ENCODE peak calls at places on chromosomes 3 and 15, in nine cellular contexts. One of them, this sample, is unnamed.
A peak's percentile ranks its signal among the peaks of the same experiment; 100 is the strongest.

GRCh38 chr3:188183452-188183851 is 29.5 kb downstream of the LPP start:
- DNase-seq in astrocyte: no peak
- DNase-seq in BJ: no peak
- DNase-seq in colonic mucosa: no peak
- DNase-seq in fibroblast of pulmonary artery: no peak
- DNase-seq in ovary: no peak
- DNase-seq in AG09319: no peak
- DNase-seq in Calu3: no peak
- DNase-seq in neural progenitor cell: no peak
- DNase-seq in this sample: no peak

GRCh38 chr15:88476635-88477038 is 9.1 kb downstream of the MRPS11 start:
- DNase-seq in colonic mucosa: peak; percentile 23
- DNase-seq in BJ: no peak
- DNase-seq in Calu3: peak; percentile 48
- DNase-seq in astrocyte: peak; percentile 12
- DNase-seq in AG09319: no peak
- DNase-seq in neural progenitor cell: peak; percentile 68
- DNase-seq in ovary: peak; percentile 48
- DNase-seq in fibroblast of pulmonary artery: peak; percentile 66
- DNase-seq in this sample: no peak

GRCh38 chr3:34185301-34185700 is 386.9 kb downstream of the PDCD6IP start:
- DNase-seq in BJ: no peak
- DNase-seq in astrocyte: no peak
- DNase-seq in ovary: no peak
- DNase-seq in AG09319: no peak
- DNase-seq in fibroblast of pulmonary artery: no peak
- DNase-seq in colonic mucosa: no peak
- DNase-seq in neural progenitor cell: no peak
- DNase-seq in Calu3: peak; percentile 4
- DNase-seq in this sample: peak; percentile 38

GRCh38 chr15:66594344-66594743 is 28.5 kb upstream of the LCTL start:
- DNase-seq in AG09319: no peak
- DNase-seq in neural progenitor cell: no peak
- DNase-seq in astrocyte: no peak
- DNase-seq in colonic mucosa: no peak
- DNase-seq in ovary: no peak
- DNase-seq in BJ: no peak
- DNase-seq in Calu3: no peak
- DNase-seq in fibroblast of pulmonary artery: no peak
- DNase-seq in this sample: no peak

GRCh38 chr3:67418539-67419529 is 235.6 kb downstream of the SUCLG2 start:
- DNase-seq in fibroblast of pulmonary artery: peak; percentile 71
- DNase-seq in Calu3: no peak
- DNase-seq in neural progenitor cell: no peak
- DNase-seq in ovary: no peak
- DNase-seq in astrocyte: peak; percentile 13
- DNase-seq in BJ: no peak
- DNase-seq in AG09319: no peak
- DNase-seq in colonic mucosa: no peak
- DNase-seq in this sample: no peak

GRCh38 chr15:37059051-37059450 is 41.3 kb downstream of the MEIS2 start:
- DNase-seq in BJ: no peak
- DNase-seq in neural progenitor cell: no peak
- DNase-seq in ovary: no peak
- DNase-seq in astrocyte: peak; percentile 88
- DNase-seq in Calu3: no peak
- DNase-seq in fibroblast of pulmonary artery: peak; percentile 91
- DNase-seq in AG09319: peak; percentile 42
- DNase-seq in colonic mucosa: no peak
- DNase-seq in this sample: no peak

GRCh38 chr3:40292637-40293036 is 16.9 kb upstream of the EIF1B start:
- DNase-seq in Calu3: no peak
- DNase-seq in AG09319: no peak
- DNase-seq in neural progenitor cell: peak; percentile 53
- DNase-seq in ovary: no peak
- DNase-seq in fibroblast of pulmonary artery: no peak
- DNase-seq in astrocyte: no peak
- DNase-seq in BJ: no peak
- DNase-seq in colonic mucosa: no peak
- DNase-seq in this sample: no peak

GRCh38 chr3:99868438-99868723 is 50.7 kb downstream of the CMSS1 start:
- DNase-seq in fibroblast of pulmonary artery: peak; percentile 47
- DNase-seq in AG09319: no peak
- DNase-seq in colonic mucosa: no peak
- DNase-seq in astrocyte: no peak
- DNase-seq in BJ: no peak
- DNase-seq in neural progenitor cell: no peak
- DNase-seq in ovary: no peak
- DNase-seq in Calu3: no peak
- DNase-seq in this sample: no peak

GRCh38 chr15:24856397-24857093 is 98.2 kb upstream of the SNRPN start:
- DNase-seq in ovary: no peak
- DNase-seq in astrocyte: peak; percentile 49
- DNase-seq in fibroblast of pulmonary artery: peak; percentile 39
- DNase-seq in BJ: no peak
- DNase-seq in AG09319: no peak
- DNase-seq in colonic mucosa: no peak
- DNase-seq in Calu3: no peak
- DNase-seq in neural progenitor cell: peak; percentile 96
- DNase-seq in this sample: no peak

GRCh38 chr3:33652736-33653135 is 65.3 kb downstream of the CLASP2 start:
- DNase-seq in Calu3: no peak
- DNase-seq in astrocyte: no peak
- DNase-seq in fibroblast of pulmonary artery: no peak
- DNase-seq in neural progenitor cell: no peak
- DNase-seq in colonic mucosa: no peak
- DNase-seq in AG09319: no peak
- DNase-seq in BJ: no peak
- DNase-seq in ovary: no peak
- DNase-seq in this sample: no peak

GRCh38 chr15:42984534-42985034 is 64.0 kb upstream of the TTBK2 start:
- DNase-seq in colonic mucosa: no peak
- DNase-seq in AG09319: no peak
- DNase-seq in fibroblast of pulmonary artery: no peak
- DNase-seq in astrocyte: no peak
- DNase-seq in neural progenitor cell: no peak
- DNase-seq in ovary: no peak
- DNase-seq in BJ: no peak
- DNase-seq in Calu3: no peak
- DNase-seq in this sample: no peak

GRCh38 chr3:52891615-52892081 is 5.7 kb downstream of the STIMATE start:
- DNase-seq in ovary: no peak
- DNase-seq in colonic mucosa: no peak
- DNase-seq in fibroblast of pulmonary artery: peak; percentile 45
- DNase-seq in BJ: peak; percentile 62
- DNase-seq in neural progenitor cell: no peak
- DNase-seq in astrocyte: no peak
- DNase-seq in Calu3: no peak
- DNase-seq in AG09319: peak; percentile 60
- DNase-seq in this sample: no peak

GRCh38 chr3:152720941-152721718 is 113.8 kb upstream of the P2RY1 start:
- DNase-seq in Calu3: no peak
- DNase-seq in AG09319: no peak
- DNase-seq in colonic mucosa: no peak
- DNase-seq in fibroblast of pulmonary artery: no peak
- DNase-seq in neural progenitor cell: no peak
- DNase-seq in ovary: no peak
- DNase-seq in astrocyte: no peak
- DNase-seq in BJ: no peak
- DNase-seq in this sample: no peak

GRCh38 chr3:100536093-100536492 is 43.7 kb downstream of the TMEM45A start:
- DNase-seq in fibroblast of pulmonary artery: peak; percentile 33
- DNase-seq in Calu3: peak; percentile 28
- DNase-seq in BJ: no peak
- DNase-seq in colonic mucosa: no peak
- DNase-seq in neural progenitor cell: no peak
- DNase-seq in astrocyte: no peak
- DNase-seq in ovary: no peak
- DNase-seq in AG09319: no peak
- DNase-seq in this sample: no peak

GRCh38 chr3:193764959-193765358 is 172.0 kb downstream of the OPA1 start:
- DNase-seq in neural progenitor cell: no peak
- DNase-seq in astrocyte: no peak
- DNase-seq in AG09319: no peak
- DNase-seq in Calu3: no peak
- DNase-seq in BJ: no peak
- DNase-seq in colonic mucosa: no peak
- DNase-seq in fibroblast of pulmonary artery: no peak
- DNase-seq in ovary: no peak
- DNase-seq in this sample: no peak

GRCh38 chr3:5055352-5056004 is 66.6 kb upstream of the ARL8B start:
- DNase-seq in colonic mucosa: no peak
- DNase-seq in Calu3: no peak
- DNase-seq in AG09319: no peak
- DNase-seq in ovary: no peak
- DNase-seq in fibroblast of pulmonary artery: no peak
- DNase-seq in astrocyte: no peak
- DNase-seq in neural progenitor cell: no peak
- DNase-seq in BJ: no peak
- DNase-seq in this sample: no peak

GRCh38 chr15:97995881-97996603 is 35.5 kb downstream of the ARRDC4 start:
- DNase-seq in BJ: no peak
- DNase-seq in fibroblast of pulmonary artery: no peak
- DNase-seq in Calu3: peak; percentile 65
- DNase-seq in astrocyte: no peak
- DNase-seq in colonic mucosa: peak; percentile 46
- DNase-seq in ovary: no peak
- DNase-seq in AG09319: no peak
- DNase-seq in neural progenitor cell: peak; percentile 38
- DNase-seq in this sample: peak; percentile 64
- TF ChIP-seq CTCF in BJ: peak; percentile 51
- TF ChIP-seq CTCF in fibroblast of pulmonary artery: no peak
- TF ChIP-seq CTCF in Calu3: peak; percentile 69
- TF ChIP-seq CTCF in astrocyte: no peak
- TF ChIP-seq CTCF in colonic mucosa: peak; percentile 31
- TF ChIP-seq CTCF in ovary: no peak
- TF ChIP-seq CTCF in AG09319: peak; percentile 29
- TF ChIP-seq CTCF in neural progenitor cell: peak; percentile 43
- TF ChIP-seq CTCF in this sample: no peak

GRCh38 chr15:28123408-28124023 is 24.4 kb upstream of the OCA2 start:
- DNase-seq in astrocyte: peak; percentile 52
- DNase-seq in colonic mucosa: peak; percentile 73
- DNase-seq in AG09319: no peak
- DNase-seq in BJ: no peak
- DNase-seq in neural progenitor cell: peak; percentile 83
- DNase-seq in ovary: peak; percentile 56
- DNase-seq in Calu3: peak; percentile 45
- DNase-seq in fibroblast of pulmonary artery: peak; percentile 77
- DNase-seq in this sample: peak; percentile 58
- TF ChIP-seq CTCF in astrocyte: peak; percentile 81
- TF ChIP-seq CTCF in colonic mucosa: peak; percentile 62
- TF ChIP-seq CTCF in AG09319: peak; percentile 82
- TF ChIP-seq CTCF in BJ: peak; percentile 83
- TF ChIP-seq CTCF in neural progenitor cell: peak; percentile 78
- TF ChIP-seq CTCF in ovary: peak; percentile 22
- TF ChIP-seq CTCF in Calu3: no peak
- TF ChIP-seq CTCF in fibroblast of pulmonary artery: peak; percentile 81
- TF ChIP-seq CTCF in this sample: no peak

GRCh38 chr15:64164436-64164835 is 1.6 kb upstream of the PPIB start:
- DNase-seq in ovary: no peak
- DNase-seq in fibroblast of pulmonary artery: no peak
- DNase-seq in AG09319: no peak
- DNase-seq in astrocyte: no peak
- DNase-seq in colonic mucosa: no peak
- DNase-seq in neural progenitor cell: no peak
- DNase-seq in BJ: no peak
- DNase-seq in Calu3: no peak
- DNase-seq in this sample: no peak

GRCh38 chr15:64162478-64162868 is 349 bp downstream of the PPIB start:
- DNase-seq in colonic mucosa: no peak
- DNase-seq in AG09319: no peak
- DNase-seq in Calu3: no peak
- DNase-seq in astrocyte: no peak
- DNase-seq in BJ: no peak
- DNase-seq in ovary: no peak
- DNase-seq in fibroblast of pulmonary artery: no peak
- DNase-seq in neural progenitor cell: no peak
- DNase-seq in this sample: no peak

GRCh38 chr15:64163662-64164362 is 990 bp upstream of the PPIB start:
- DNase-seq in ovary: no peak
- DNase-seq in astrocyte: no peak
- DNase-seq in neural progenitor cell: no peak
- DNase-seq in BJ: no peak
- DNase-seq in AG09319: no peak
- DNase-seq in colonic mucosa: peak; percentile 30
- DNase-seq in Calu3: no peak
- DNase-seq in fibroblast of pulmonary artery: no peak
- DNase-seq in this sample: peak; percentile 54

GRCh38 chr15:64161688-64162477 is 939 bp downstream of the PPIB start:
- DNase-seq in neural progenitor cell: no peak
- DNase-seq in AG09319: no peak
- DNase-seq in fibroblast of pulmonary artery: no peak
- DNase-seq in colonic mucosa: no peak
- DNase-seq in ovary: no peak
- DNase-seq in astrocyte: no peak
- DNase-seq in Calu3: no peak
- DNase-seq in BJ: no peak
- DNase-seq in this sample: no peak

DNA sequence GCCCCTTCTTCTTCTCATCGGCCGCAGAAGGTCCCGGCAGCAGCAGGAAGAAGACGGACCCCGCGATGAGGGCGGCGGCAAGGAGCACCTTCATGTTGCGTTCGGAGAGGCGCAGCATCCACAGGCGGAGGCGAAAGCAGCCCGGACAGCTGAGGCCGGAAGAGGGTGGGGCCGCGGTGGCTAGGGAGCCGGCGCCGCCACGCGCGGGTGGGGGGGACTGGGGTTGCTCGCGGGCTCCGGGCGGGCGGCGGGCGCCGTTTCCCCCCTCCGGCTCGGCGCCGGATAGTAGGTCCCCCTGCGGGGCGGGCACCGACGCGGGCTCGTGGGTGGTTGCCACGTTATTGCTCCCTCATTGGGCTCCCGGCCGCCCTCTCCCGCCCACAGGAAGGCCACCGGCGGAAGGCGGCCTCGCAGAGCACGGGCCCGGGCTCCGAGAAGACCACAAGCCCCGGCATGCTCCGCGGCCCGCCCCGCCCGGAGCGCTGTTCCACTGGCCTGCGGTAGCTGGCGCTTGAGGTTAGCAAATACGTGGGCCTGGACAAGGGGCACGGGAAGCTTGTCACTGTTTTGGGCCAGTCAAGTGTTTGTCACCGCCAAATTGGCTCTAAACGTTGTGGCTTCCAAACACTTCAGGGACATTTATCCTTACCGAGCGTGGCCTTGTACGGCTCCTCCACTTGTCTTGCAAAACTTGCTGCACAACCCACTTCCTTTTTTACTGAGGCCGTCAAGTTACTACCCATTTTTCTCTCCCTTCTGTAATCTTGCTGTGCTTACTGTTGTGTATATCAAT is at the start of gene PPIB:
- DNase-seq in ovary: peak; percentile 99
- DNase-seq in neural progenitor cell: peak; percentile 96
- DNase-seq in fibroblast of pulmonary artery: peak; percentile 98
- DNase-seq in BJ: peak; percentile 87
- DNase-seq in colonic mucosa: peak; percentile 97
- DNase-seq in astrocyte: peak; percentile 94
- DNase-seq in AG09319: peak; percentile 96
- DNase-seq in Calu3: peak; percentile 99
- DNase-seq in this sample: peak; percentile 99
- TF ChIP-seq CTCF in ovary: peak; percentile 43
- TF ChIP-seq CTCF in neural progenitor cell: peak; percentile 61
- TF ChIP-seq CTCF in fibroblast of pulmonary artery: peak; percentile 36
- TF ChIP-seq CTCF in BJ: peak; percentile 57
- TF ChIP-seq CTCF in colonic mucosa: peak; percentile 32
- TF ChIP-seq CTCF in astrocyte: peak; percentile 21
- TF ChIP-seq CTCF in AG09319: peak; percentile 53
- TF ChIP-seq CTCF in Calu3: peak; percentile 32
- TF ChIP-seq CTCF in this sample: peak; percentile 57

GRCh38 chr3:170038434-170039110 is 777 bp downstream of the GPR160 start:
- DNase-seq in ovary: no peak
- DNase-seq in AG09319: no peak
- DNase-seq in colonic mucosa: peak; percentile 63
- DNase-seq in astrocyte: no peak
- DNase-seq in BJ: no peak
- DNase-seq in fibroblast of pulmonary artery: no peak
- DNase-seq in Calu3: peak; percentile 79
- DNase-seq in neural progenitor cell: peak; percentile 66
- DNase-seq in this sample: peak; percentile 59
- TF ChIP-seq CTCF in ovary: no peak
- TF ChIP-seq CTCF in AG09319: no peak
- TF ChIP-seq CTCF in colonic mucosa: peak; percentile 29
- TF ChIP-seq CTCF in astrocyte: no peak
- TF ChIP-seq CTCF in BJ: no peak
- TF ChIP-seq CTCF in fibroblast of pulmonary artery: no peak
- TF ChIP-seq CTCF in Calu3: peak; percentile 55
- TF ChIP-seq CTCF in neural progenitor cell: peak; percentile 36
- TF ChIP-seq CTCF in this sample: peak; percentile 32

This sample was measured in Peyer's patch.